ENCODE peak calls at places on chromosomes 2 and 18, in seven cellular contexts. One of them, this sample, is unnamed.

GRCh38 chr2:151973901-151974199 is 125.0 kb downstream of the CACNB4 start:
- DNase-seq in neural progenitor cell: peak; percentile 69
- DNase-seq in right lobe of liver: no peak
- DNase-seq in heart left ventricle: peak; percentile 26
- DNase-seq in fibroblast of lung: peak; percentile 65
- DNase-seq in thyroid gland: peak; percentile 47
- DNase-seq in bronchial epithelial cell: peak; percentile 30
- DNase-seq in this sample: peak; percentile 27

GRCh38 chr2:64015898-64016297 is 3.3 kb downstream of the VPS54 start:
- DNase-seq in neural progenitor cell: no peak
- DNase-seq in right lobe of liver: no peak
- DNase-seq in heart left ventricle: no peak
- DNase-seq in fibroblast of lung: no peak
- DNase-seq in thyroid gland: no peak
- DNase-seq in bronchial epithelial cell: peak; percentile 34
- DNase-seq in this sample: no peak

GRCh38 chr18:55821219-55821618 is 233.2 kb upstream of the TCF4 start:
- DNase-seq in neural progenitor cell: no peak
- DNase-seq in right lobe of liver: no peak
- DNase-seq in heart left ventricle: no peak
- DNase-seq in fibroblast of lung: peak; percentile 75
- DNase-seq in thyroid gland: peak; percentile 10
- DNase-seq in bronchial epithelial cell: peak; percentile 76
- DNase-seq in this sample: no peak

GRCh38 chr2:125479143-125479636 is 1176.8 kb upstream of the GYPC start:
- DNase-seq in neural progenitor cell: no peak
- DNase-seq in right lobe of liver: no peak
- DNase-seq in heart left ventricle: no peak
- DNase-seq in fibroblast of lung: no peak
- DNase-seq in thyroid gland: no peak
- DNase-seq in bronchial epithelial cell: no peak
- DNase-seq in this sample: no peak

GRCh38 chr18:10152475-10152874 is 238.7 kb downstream of the VAPA start:
- DNase-seq in neural progenitor cell: no peak
- DNase-seq in right lobe of liver: no peak
- DNase-seq in heart left ventricle: no peak
- DNase-seq in fibroblast of lung: no peak
- DNase-seq in thyroid gland: no peak
- DNase-seq in bronchial epithelial cell: no peak
- DNase-seq in this sample: no peak

GRCh38 chr2:61855178-61855523 is 1.3 kb upstream of the FAM161A start:
- DNase-seq in neural progenitor cell: peak; percentile 51
- DNase-seq in right lobe of liver: peak; percentile 57
- DNase-seq in heart left ventricle: no peak
- DNase-seq in fibroblast of lung: peak; percentile 30
- DNase-seq in thyroid gland: peak; percentile 42
- DNase-seq in bronchial epithelial cell: peak; percentile 42
- DNase-seq in this sample: peak; percentile 16

GRCh38 chr18:63410792-63411191 is 11.5 kb downstream of the VPS4B start:
- DNase-seq in neural progenitor cell: no peak
- DNase-seq in right lobe of liver: no peak
- DNase-seq in heart left ventricle: no peak
- DNase-seq in fibroblast of lung: peak; percentile 74
- DNase-seq in thyroid gland: no peak
- DNase-seq in bronchial epithelial cell: peak; percentile 66
- DNase-seq in this sample: no peak

GRCh38 chr2:233439191-233439590 is 84.9 kb downstream of the DGKD start:
- DNase-seq in neural progenitor cell: no peak
- DNase-seq in right lobe of liver: no peak
- DNase-seq in heart left ventricle: peak; percentile 68
- DNase-seq in fibroblast of lung: peak; percentile 49
- DNase-seq in thyroid gland: no peak
- DNase-seq in bronchial epithelial cell: no peak
- DNase-seq in this sample: peak; percentile 89

GRCh38 chr2:123840016-123840415 is 185.1 kb upstream of the CNTNAP5 start:
- DNase-seq in neural progenitor cell: no peak
- DNase-seq in right lobe of liver: no peak
- DNase-seq in heart left ventricle: no peak
- DNase-seq in fibroblast of lung: no peak
- DNase-seq in thyroid gland: no peak
- DNase-seq in bronchial epithelial cell: peak; percentile 77
- DNase-seq in this sample: no peak

GRCh38 chr2:75054296-75054695 is 95.9 kb downstream of the POLE4 start:
- DNase-seq in neural progenitor cell: no peak
- DNase-seq in right lobe of liver: no peak
- DNase-seq in heart left ventricle: no peak
- DNase-seq in fibroblast of lung: peak; percentile 77
- DNase-seq in thyroid gland: no peak
- DNase-seq in bronchial epithelial cell: no peak
- DNase-seq in this sample: no peak

GRCh38 chr2:4516362-4516761 is 813.0 kb downstream of the DCDC2C start:
- DNase-seq in neural progenitor cell: no peak
- DNase-seq in right lobe of liver: no peak
- DNase-seq in heart left ventricle: no peak
- DNase-seq in fibroblast of lung: no peak
- DNase-seq in thyroid gland: no peak
- DNase-seq in bronchial epithelial cell: no peak
- DNase-seq in this sample: no peak

GRCh38 chr2:240130393-240131195 is 5.5 kb downstream of the COPS9 start:
- DNase-seq in neural progenitor cell: no peak
- DNase-seq in right lobe of liver: no peak
- DNase-seq in heart left ventricle: no peak
- DNase-seq in fibroblast of lung: no peak
- DNase-seq in thyroid gland: no peak
- DNase-seq in bronchial epithelial cell: no peak
- DNase-seq in this sample: no peak

GRCh38 chr2:9797681-9798556 is 45.4 kb upstream of the TAF1B start:
- DNase-seq in neural progenitor cell: no peak
- DNase-seq in right lobe of liver: peak; percentile 51
- DNase-seq in heart left ventricle: peak; percentile 24
- DNase-seq in fibroblast of lung: no peak
- DNase-seq in thyroid gland: no peak
- DNase-seq in bronchial epithelial cell: peak; percentile 57
- DNase-seq in this sample: no peak

GRCh38 chr2:17901246-17901645 is 22.8 kb downstream of the KCNS3 start:
- DNase-seq in neural progenitor cell: no peak
- DNase-seq in right lobe of liver: no peak
- DNase-seq in heart left ventricle: peak; percentile 40
- DNase-seq in fibroblast of lung: no peak
- DNase-seq in thyroid gland: no peak
- DNase-seq in bronchial epithelial cell: peak; percentile 75
- DNase-seq in this sample: no peak

GRCh38 chr2:204571041-204571440 is 25.8 kb downstream of the PARD3B start:
- DNase-seq in neural progenitor cell: no peak
- DNase-seq in right lobe of liver: no peak
- DNase-seq in heart left ventricle: no peak
- DNase-seq in fibroblast of lung: no peak
- DNase-seq in thyroid gland: no peak
- DNase-seq in bronchial epithelial cell: no peak
- DNase-seq in this sample: no peak

GRCh38 chr2:15354596-15355359 is 206.4 kb downstream of the NBAS start:
- DNase-seq in neural progenitor cell: no peak
- DNase-seq in right lobe of liver: no peak
- DNase-seq in heart left ventricle: no peak
- DNase-seq in fibroblast of lung: no peak
- DNase-seq in thyroid gland: no peak
- DNase-seq in bronchial epithelial cell: peak; percentile 33
- DNase-seq in this sample: no peak

GRCh38 chr2:111618953-111619902 is 264.8 kb downstream of the ANAPC1 start:
- DNase-seq in neural progenitor cell: peak; percentile 17
- DNase-seq in right lobe of liver: no peak
- DNase-seq in heart left ventricle: no peak
- DNase-seq in fibroblast of lung: no peak
- DNase-seq in thyroid gland: no peak
- DNase-seq in bronchial epithelial cell: no peak
- DNase-seq in this sample: no peak
- TF ChIP-seq CTCF in neural progenitor cell: peak; percentile 34
- TF ChIP-seq CTCF in right lobe of liver: peak; percentile 11
- TF ChIP-seq CTCF in heart left ventricle: no peak
- TF ChIP-seq CTCF in fibroblast of lung: no peak
- TF ChIP-seq CTCF in thyroid gland: no peak
- TF ChIP-seq CTCF in bronchial epithelial cell: no peak
- TF ChIP-seq CTCF in this sample: no peak

GRCh38 chr18:39801848-39802247 is 2153.2 kb upstream of the PIK3C3 start:
- DNase-seq in neural progenitor cell: no peak
- DNase-seq in right lobe of liver: no peak
- DNase-seq in heart left ventricle: no peak
- DNase-seq in fibroblast of lung: no peak
- DNase-seq in thyroid gland: no peak
- DNase-seq in bronchial epithelial cell: no peak
- DNase-seq in this sample: no peak
- H3K4me3 ChIP-seq in neural progenitor cell: no peak overlapping the region
- H3K4me3 ChIP-seq in right lobe of liver: no peak overlapping the region
- H3K4me3 ChIP-seq in heart left ventricle: no peak overlapping the region
- H3K4me3 ChIP-seq in fibroblast of lung: no peak overlapping the region
- H3K4me3 ChIP-seq in thyroid gland: no peak overlapping the region
- H3K4me3 ChIP-seq in bronchial epithelial cell: no peak overlapping the region
- H3K4me3 ChIP-seq in this sample: no peak overlapping the region

GRCh38 chr2:121351521-121352318 is 66.7 kb upstream of the TFCP2L1 start:
- DNase-seq in neural progenitor cell: no peak
- DNase-seq in right lobe of liver: no peak
- DNase-seq in heart left ventricle: no peak
- DNase-seq in fibroblast of lung: no peak
- DNase-seq in thyroid gland: no peak
- DNase-seq in bronchial epithelial cell: no peak
- DNase-seq in this sample: no peak

GRCh38 chr2:121356058-121356640 is 71.1 kb upstream of the TFCP2L1 start:
- DNase-seq in neural progenitor cell: peak; percentile 82
- DNase-seq in right lobe of liver: no peak
- DNase-seq in heart left ventricle: no peak
- DNase-seq in fibroblast of lung: peak; percentile 59
- DNase-seq in thyroid gland: peak; percentile 66
- DNase-seq in bronchial epithelial cell: peak; percentile 64
- DNase-seq in this sample: peak; percentile 68

GRCh38 chr2:121359170-121359569 is 74.2 kb upstream of the TFCP2L1 start:
- DNase-seq in neural progenitor cell: no peak
- DNase-seq in right lobe of liver: no peak
- DNase-seq in heart left ventricle: no peak
- DNase-seq in fibroblast of lung: no peak
- DNase-seq in thyroid gland: no peak
- DNase-seq in bronchial epithelial cell: no peak
- DNase-seq in this sample: no peak

GRCh38 chr2:121358291-121358690 is 73.3 kb upstream of the TFCP2L1 start:
- DNase-seq in neural progenitor cell: no peak
- DNase-seq in right lobe of liver: no peak
- DNase-seq in heart left ventricle: no peak
- DNase-seq in fibroblast of lung: no peak
- DNase-seq in thyroid gland: peak; percentile 79
- DNase-seq in bronchial epithelial cell: no peak
- DNase-seq in this sample: no peak

DNA sequence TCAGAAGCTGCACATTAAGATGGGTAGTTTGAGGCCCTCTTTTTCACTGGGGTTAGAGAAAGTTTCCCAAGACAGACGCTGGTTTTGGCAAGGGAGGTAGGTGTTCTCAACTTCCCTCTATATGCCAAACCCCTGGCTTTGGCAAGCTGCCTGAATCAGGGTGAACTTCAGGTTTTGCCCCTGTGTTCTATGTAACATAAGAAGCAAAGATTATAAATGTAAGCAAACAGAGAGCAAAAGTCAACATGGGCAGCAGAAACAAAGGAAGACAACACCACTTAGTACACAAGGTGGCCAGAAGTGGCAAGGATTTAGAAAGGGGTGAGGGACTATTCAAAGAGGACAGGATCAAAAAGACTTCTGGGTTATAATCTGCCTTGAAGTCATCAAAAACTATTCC is 70.5 kb upstream of the TFCP2L1 start:
- DNase-seq in neural progenitor cell: no peak
- DNase-seq in right lobe of liver: no peak
- DNase-seq in heart left ventricle: no peak
- DNase-seq in fibroblast of lung: no peak
- DNase-seq in thyroid gland: no peak
- DNase-seq in bronchial epithelial cell: no peak
- DNase-seq in this sample: no peak
- H3K36me3 ChIP-seq in neural progenitor cell: no peaks in the 10 kb centered on the region
- H3K36me3 ChIP-seq in right lobe of liver: peaks cover 73% of the 10 kb centered on the region
- H3K36me3 ChIP-seq in heart left ventricle: peaks cover 92% of the 10 kb centered on the region
- H3K36me3 ChIP-seq in fibroblast of lung: peaks cover 6% of the 10 kb centered on the region
- H3K36me3 ChIP-seq in thyroid gland: peaks cover 31% of the 10 kb centered on the region
- H3K36me3 ChIP-seq in bronchial epithelial cell: peaks cover 31% of the 10 kb centered on the region
- H3K36me3 ChIP-seq in this sample: no peaks in the 10 kb centered on the region

GRCh38 chr2:77954931-77955330 is 432.8 kb upstream of the LRRTM4 start:
- DNase-seq in neural progenitor cell: no peak
- DNase-seq in right lobe of liver: no peak
- DNase-seq in heart left ventricle: no peak
- DNase-seq in fibroblast of lung: no peak
- DNase-seq in thyroid gland: no peak
- DNase-seq in bronchial epithelial cell: no peak
- DNase-seq in this sample: peak; percentile 64
- TF ChIP-seq CTCF in neural progenitor cell: peak; percentile 41
- TF ChIP-seq CTCF in right lobe of liver: no peak
- TF ChIP-seq CTCF in heart left ventricle: no peak
- TF ChIP-seq CTCF in fibroblast of lung: no peak
- TF ChIP-seq CTCF in thyroid gland: no peak
- TF ChIP-seq CTCF in bronchial epithelial cell: no peak
- TF ChIP-seq CTCF in this sample: peak; percentile 59

GRCh38 chr2:137205324-137205723 is 440.0 kb downstream of the THSD7B start:
- DNase-seq in neural progenitor cell: no peak
- DNase-seq in right lobe of liver: no peak
- DNase-seq in heart left ventricle: no peak
- DNase-seq in fibroblast of lung: no peak
- DNase-seq in thyroid gland: no peak
- DNase-seq in bronchial epithelial cell: no peak
- DNase-seq in this sample: no peak

GRCh38 chr2:137206064-137206463 is 440.7 kb downstream of the THSD7B start:
- DNase-seq in neural progenitor cell: no peak
- DNase-seq in right lobe of liver: no peak
- DNase-seq in heart left ventricle: no peak
- DNase-seq in fibroblast of lung: no peak
- DNase-seq in thyroid gland: no peak
- DNase-seq in bronchial epithelial cell: peak; percentile 71
- DNase-seq in this sample: no peak

GRCh38 chr2:137199751-137200150 is 434.4 kb downstream of the THSD7B start:
- DNase-seq in neural progenitor cell: no peak
- DNase-seq in right lobe of liver: no peak
- DNase-seq in heart left ventricle: no peak
- DNase-seq in fibroblast of lung: no peak
- DNase-seq in thyroid gland: no peak
- DNase-seq in bronchial epithelial cell: no peak
- DNase-seq in this sample: no peak

GRCh38 chr2:137207030-137207429 is 441.7 kb downstream of the THSD7B start:
- DNase-seq in neural progenitor cell: no peak
- DNase-seq in right lobe of liver: no peak
- DNase-seq in heart left ventricle: no peak
- DNase-seq in fibroblast of lung: no peak
- DNase-seq in thyroid gland: no peak
- DNase-seq in bronchial epithelial cell: no peak
- DNase-seq in this sample: no peak

DNA sequence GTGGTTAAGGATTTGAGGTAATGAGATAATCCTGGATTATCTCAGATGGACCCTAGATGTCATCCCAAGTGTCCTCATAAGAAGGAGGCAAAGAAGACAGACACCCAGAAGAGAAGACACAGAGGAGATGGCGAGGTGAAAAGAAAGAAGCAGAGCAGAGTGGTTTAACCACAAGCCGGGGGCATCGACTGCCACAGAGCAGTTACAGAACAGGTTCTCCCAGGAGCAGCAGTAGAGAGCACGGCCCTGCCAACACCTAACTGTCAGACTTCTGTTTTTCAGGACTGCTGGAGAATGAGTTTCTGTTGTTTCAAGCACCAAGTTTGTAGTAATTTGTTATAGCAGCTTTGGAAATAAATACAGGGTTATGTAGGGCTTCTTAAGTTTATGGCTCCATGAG is 437.0 kb downstream of the THSD7B start:
- DNase-seq in neural progenitor cell: no peak
- DNase-seq in right lobe of liver: no peak
- DNase-seq in heart left ventricle: no peak
- DNase-seq in fibroblast of lung: no peak
- DNase-seq in thyroid gland: no peak
- DNase-seq in bronchial epithelial cell: peak; percentile 40
- DNase-seq in this sample: no peak
- H3K4me3 ChIP-seq in neural progenitor cell: no peak overlapping the region
- H3K4me3 ChIP-seq in right lobe of liver: no peak overlapping the region
- H3K4me3 ChIP-seq in heart left ventricle: no peak overlapping the region
- H3K4me3 ChIP-seq in fibroblast of lung: no peak overlapping the region
- H3K4me3 ChIP-seq in thyroid gland: no peak overlapping the region
- H3K4me3 ChIP-seq in bronchial epithelial cell: no peak overlapping the region
- H3K4me3 ChIP-seq in this sample: no peak overlapping the region

This sample was measured in testis.